ENCODE peak calls at places on chromosomes 13 and 19, in five cellular contexts. One of them, this sample, is unnamed.

GRCh38 chr19:16051254-16052025 is 24.9 kb upstream of the TPM4 start:
- DNase-seq in heart left ventricle: no peak
- DNase-seq in upper lobe of right lung: no peak
- DNase-seq in left ventricle myocardium inferior: no peak
- DNase-seq in H9: peak
- DNase-seq in this sample: no peak

GRCh38 chr13:44266305-44266704 is 107.3 kb upstream of the SERP2 start:
- DNase-seq in left ventricle myocardium inferior: no peak
- DNase-seq in upper lobe of right lung: no peak
- DNase-seq in H9: peak
- DNase-seq in heart left ventricle: no peak
- DNase-seq in this sample: no peak

GRCh38 chr19:56312337-56312736 is 2.3 kb downstream of the ZSCAN5A start:
- DNase-seq in H9: no peak
- DNase-seq in upper lobe of right lung: no peak
- DNase-seq in heart left ventricle: no peak
- DNase-seq in left ventricle myocardium inferior: no peak
- DNase-seq in this sample: no peak

GRCh38 chr19:2636897-2637683 is 65.4 kb downstream of the GNG7 start:
- DNase-seq in heart left ventricle: no peak
- DNase-seq in left ventricle myocardium inferior: peak
- DNase-seq in H9: peak
- DNase-seq in upper lobe of right lung: peak
- DNase-seq in this sample: peak

GRCh38 chr13:106466691-106467405 is 68.6 kb downstream of the EFNB2 start:
- DNase-seq in left ventricle myocardium inferior: no peak
- DNase-seq in upper lobe of right lung: no peak
- DNase-seq in H9: no peak
- DNase-seq in heart left ventricle: no peak
- DNase-seq in this sample: no peak

GRCh38 chr19:4929186-4929585 is 19.9 kb downstream of the UHRF1 start:
- DNase-seq in heart left ventricle: peak
- DNase-seq in H9: no peak
- DNase-seq in left ventricle myocardium inferior: no peak
- DNase-seq in upper lobe of right lung: no peak
- DNase-seq in this sample: no peak

GRCh38 chr13:108643646-108644353 is 14.4 kb downstream of the MYO16 start:
- DNase-seq in H9: no peak
- DNase-seq in heart left ventricle: no peak
- DNase-seq in upper lobe of right lung: no peak
- DNase-seq in left ventricle myocardium inferior: no peak
- DNase-seq in this sample: no peak

GRCh38 chr19:15323496-15324235 is 8.7 kb downstream of the BRD4 start:
- DNase-seq in left ventricle myocardium inferior: peak
- DNase-seq in H9: no peak
- DNase-seq in upper lobe of right lung: peak
- DNase-seq in heart left ventricle: peak
- DNase-seq in this sample: no peak

GRCh38 chr13:90800082-90800746 is 547.3 kb upstream of the MIR17HG start:
- DNase-seq in heart left ventricle: peak
- DNase-seq in H9: no peak
- DNase-seq in upper lobe of right lung: peak
- DNase-seq in left ventricle myocardium inferior: peak
- DNase-seq in this sample: no peak

GRCh38 chr13:77213644-77214043 is 113.2 kb downstream of the MYCBP2 start:
- DNase-seq in H9: no peak
- DNase-seq in upper lobe of right lung: no peak
- DNase-seq in heart left ventricle: no peak
- DNase-seq in left ventricle myocardium inferior: no peak
- DNase-seq in this sample: no peak

GRCh38 chr19:1055028-1055425 is 11.9 kb upstream of the ARHGAP45 start:
- DNase-seq in H9: no peak
- DNase-seq in heart left ventricle: no peak
- DNase-seq in upper lobe of right lung: no peak
- DNase-seq in left ventricle myocardium inferior: no peak
- DNase-seq in this sample: no peak

GRCh38 chr13:59236309-59236939 is 927.3 kb downstream of the DIAPH3 start:
- DNase-seq in left ventricle myocardium inferior: no peak
- DNase-seq in H9: no peak
- DNase-seq in upper lobe of right lung: no peak
- DNase-seq in heart left ventricle: no peak
- DNase-seq in this sample: no peak

GRCh38 chr19:42199440-42200115 is 17.9 kb downstream of the DEDD2 start:
- DNase-seq in upper lobe of right lung: peak
- DNase-seq in left ventricle myocardium inferior: peak
- DNase-seq in H9: peak
- DNase-seq in heart left ventricle: peak
- DNase-seq in this sample: no peak
- TF ChIP-seq CTCF in upper lobe of right lung: no peak
- TF ChIP-seq CTCF in left ventricle myocardium inferior: no peak
- TF ChIP-seq CTCF in H9: peak
- TF ChIP-seq CTCF in heart left ventricle: no peak
- TF ChIP-seq CTCF in this sample: no peak

GRCh38 chr19:6076675-6077463 is 33.4 kb downstream of the RFX2 start:
- DNase-seq in left ventricle myocardium inferior: no peak
- DNase-seq in upper lobe of right lung: no peak
- DNase-seq in H9: no peak
- DNase-seq in heart left ventricle: no peak
- DNase-seq in this sample: no peak
- H3K27ac ChIP-seq in left ventricle myocardium inferior: no peak
- H3K27ac ChIP-seq in upper lobe of right lung: peak
- H3K27ac ChIP-seq in H9: no peak
- H3K27ac ChIP-seq in heart left ventricle: no peak
- H3K27ac ChIP-seq in this sample: no peak

DNA sequence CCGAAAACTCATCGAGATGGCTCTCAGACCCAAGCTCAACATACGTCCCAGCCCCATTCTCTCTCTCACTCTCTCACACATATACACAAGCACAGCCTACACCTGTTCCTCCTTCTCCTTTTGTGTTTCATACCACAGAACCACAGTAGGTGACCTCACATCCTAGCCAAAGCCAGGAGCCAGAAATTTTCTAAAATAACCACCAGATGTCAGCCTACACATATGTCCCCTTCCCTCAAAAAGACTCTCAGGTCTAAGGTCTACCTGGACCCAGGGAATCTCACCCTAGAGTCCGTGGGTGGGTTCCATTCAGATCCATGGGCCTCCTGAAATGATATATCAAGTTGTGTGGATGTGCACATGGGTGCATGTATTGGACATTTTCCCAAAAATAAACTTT is 104.2 kb upstream of the IPO5 start:
- DNase-seq in left ventricle myocardium inferior: no peak
- DNase-seq in H9: no peak
- DNase-seq in heart left ventricle: no peak
- DNase-seq in upper lobe of right lung: no peak
- DNase-seq in this sample: peak
- TF ChIP-seq CTCF in left ventricle myocardium inferior: peak
- TF ChIP-seq CTCF in H9: peak
- TF ChIP-seq CTCF in heart left ventricle: peak
- TF ChIP-seq CTCF in upper lobe of right lung: no peak
- TF ChIP-seq CTCF in this sample: peak

GRCh38 chr19:10516671-10517286 is 468 bp downstream of the S1PR5 start:
- DNase-seq in H9: no peak
- DNase-seq in upper lobe of right lung: no peak
- DNase-seq in heart left ventricle: no peak
- DNase-seq in left ventricle myocardium inferior: no peak
- DNase-seq in this sample: no peak
- H3K27ac ChIP-seq in H9: no peak
- H3K27ac ChIP-seq in upper lobe of right lung: no peak
- H3K27ac ChIP-seq in heart left ventricle: no peak
- H3K27ac ChIP-seq in left ventricle myocardium inferior: no peak
- H3K27ac ChIP-seq in this sample: no peak

GRCh38 chr19:28981994-28982393 is 231.0 kb downstream of the UQCRFS1 start:
- DNase-seq in left ventricle myocardium inferior: no peak
- DNase-seq in H9: no peak
- DNase-seq in heart left ventricle: no peak
- DNase-seq in upper lobe of right lung: no peak
- DNase-seq in this sample: no peak

GRCh38 chr19:28984315-28984714 is 228.6 kb downstream of the UQCRFS1 start:
- DNase-seq in upper lobe of right lung: no peak
- DNase-seq in left ventricle myocardium inferior: no peak
- DNase-seq in heart left ventricle: no peak
- DNase-seq in H9: no peak
- DNase-seq in this sample: no peak

GRCh38 chr19:28985201-28985600 is 227.8 kb downstream of the UQCRFS1 start:
- DNase-seq in upper lobe of right lung: no peak
- DNase-seq in H9: no peak
- DNase-seq in heart left ventricle: no peak
- DNase-seq in left ventricle myocardium inferior: no peak
- DNase-seq in this sample: no peak

GRCh38 chr19:28977826-28978225 is 235.1 kb downstream of the UQCRFS1 start:
- DNase-seq in upper lobe of right lung: no peak
- DNase-seq in heart left ventricle: no peak
- DNase-seq in H9: no peak
- DNase-seq in left ventricle myocardium inferior: no peak
- DNase-seq in this sample: peak

DNA sequence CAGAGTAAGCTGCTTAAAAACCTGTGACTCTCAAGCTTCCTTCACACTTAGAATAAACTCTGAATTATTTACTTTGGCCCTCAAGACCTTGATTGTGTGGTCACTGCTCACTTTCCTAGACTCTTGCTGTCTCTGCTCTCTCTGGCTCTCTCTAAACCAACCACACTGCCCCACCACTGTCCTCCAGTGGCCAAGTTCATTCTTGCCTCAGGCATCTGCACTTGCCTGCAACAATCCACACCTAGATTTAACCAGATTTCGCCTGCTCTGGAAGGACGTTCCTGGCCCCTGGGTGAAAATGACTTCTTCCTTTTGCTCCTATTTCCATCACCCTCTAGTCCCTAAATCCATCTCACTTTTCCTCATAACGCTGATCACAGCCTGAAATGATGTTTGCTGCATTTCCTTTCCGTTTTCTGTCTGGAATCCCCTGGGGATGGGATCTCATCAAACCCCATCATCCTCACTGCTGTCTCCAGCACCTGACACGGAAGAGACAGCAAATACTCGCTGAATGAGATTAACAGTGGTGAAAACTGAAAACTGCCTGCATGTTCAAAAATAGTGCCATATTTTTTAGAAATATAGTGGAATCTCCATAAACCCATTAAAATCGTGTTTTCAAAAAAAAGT is 232.6 kb downstream of the UQCRFS1 start:
- DNase-seq in left ventricle myocardium inferior: no peak
- DNase-seq in heart left ventricle: no peak
- DNase-seq in H9: peak
- DNase-seq in upper lobe of right lung: no peak
- DNase-seq in this sample: no peak
- TF ChIP-seq CTCF in left ventricle myocardium inferior: peak
- TF ChIP-seq CTCF in heart left ventricle: peak
- TF ChIP-seq CTCF in H9: peak
- TF ChIP-seq CTCF in upper lobe of right lung: no peak
- TF ChIP-seq CTCF in this sample: peak

DNA sequence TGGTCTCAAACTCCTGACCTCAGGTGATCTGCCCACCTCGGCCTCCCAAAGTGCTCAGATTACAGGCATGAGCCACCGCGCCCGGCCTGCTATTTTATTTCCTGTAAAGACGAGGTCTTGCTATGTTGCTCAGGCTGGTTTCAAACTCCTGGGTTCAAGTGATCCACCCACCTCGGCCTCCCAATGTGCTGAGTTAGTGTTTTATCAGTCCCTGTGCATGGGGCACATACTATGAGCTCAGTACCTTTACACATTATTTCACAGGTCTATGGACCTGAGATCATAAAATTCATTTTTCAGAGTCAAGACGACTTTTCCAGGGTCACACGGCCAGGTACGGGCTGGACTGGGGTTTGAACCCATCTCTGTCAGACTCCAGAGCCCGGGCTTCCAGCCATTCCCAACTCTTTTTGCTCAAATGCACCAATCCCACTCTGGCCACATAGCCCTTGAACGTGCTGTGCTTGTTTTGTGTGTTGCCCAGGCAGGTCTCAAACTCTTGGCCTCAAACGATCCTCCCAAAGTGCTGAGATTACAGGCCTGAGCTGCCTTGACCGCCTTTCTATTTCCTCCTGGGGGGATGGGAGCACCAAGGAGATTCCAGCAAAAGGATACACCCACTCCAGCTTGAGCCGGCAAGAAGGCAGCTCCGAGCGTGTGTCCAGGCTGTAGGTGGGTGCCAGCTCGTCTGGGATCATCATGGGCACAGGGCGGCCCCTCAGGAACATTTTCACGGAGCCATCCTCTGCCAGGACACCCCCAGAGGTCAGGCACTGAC is 1.1 kb downstream of the EML2 start:
- DNase-seq in upper lobe of right lung: no peak
- DNase-seq in H9: peak
- DNase-seq in left ventricle myocardium inferior: no peak
- DNase-seq in heart left ventricle: no peak
- DNase-seq in this sample: no peak
- H3K27ac ChIP-seq in upper lobe of right lung: no peak
- H3K27ac ChIP-seq in H9: no peak
- H3K27ac ChIP-seq in left ventricle myocardium inferior: no peak
- H3K27ac ChIP-seq in heart left ventricle: no peak
- H3K27ac ChIP-seq in this sample: no peak

DNA sequence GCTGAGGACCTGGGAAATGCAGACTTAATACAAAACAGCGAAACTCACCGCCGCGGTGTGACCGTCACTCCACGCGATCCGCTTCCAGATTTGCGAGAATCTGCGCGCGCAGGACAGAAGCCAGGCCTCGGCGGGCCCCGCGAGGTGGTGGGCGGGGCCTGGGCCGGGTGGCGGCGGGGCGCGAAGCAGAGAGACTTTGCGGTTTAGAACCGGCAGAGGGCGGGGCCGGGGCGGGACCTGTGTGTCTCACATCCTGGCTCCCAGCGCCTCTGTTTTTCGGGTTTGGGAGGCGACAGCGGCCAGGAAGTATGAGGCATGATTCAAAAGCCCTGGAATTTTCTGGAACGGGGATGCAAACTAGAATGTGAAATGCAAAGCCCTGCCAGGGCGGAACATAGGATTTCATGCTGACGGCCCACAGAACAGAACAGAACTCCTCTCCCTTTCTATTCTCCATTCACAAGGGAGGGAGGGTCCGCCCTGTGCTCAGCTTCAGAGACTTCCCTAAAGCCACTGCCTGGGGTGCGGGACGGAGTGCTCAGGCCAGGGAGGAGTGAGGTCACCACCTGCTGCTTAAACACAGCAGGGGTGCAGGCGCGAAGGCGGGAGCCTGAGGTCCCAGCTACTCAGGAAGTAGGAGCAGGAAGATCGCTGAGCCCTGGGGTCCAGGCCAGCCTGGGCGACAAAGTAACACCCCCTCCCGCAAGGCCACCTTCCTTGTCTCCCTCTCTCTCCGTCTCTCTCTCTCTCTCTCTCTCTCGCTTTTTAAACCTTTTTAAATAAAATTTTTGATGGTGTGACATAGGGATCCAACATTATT is 44.2 kb downstream of the ZNF611 start:
- DNase-seq in H9: peak
- DNase-seq in heart left ventricle: peak
- DNase-seq in left ventricle myocardium inferior: peak
- DNase-seq in upper lobe of right lung: peak
- DNase-seq in this sample: peak
- TF ChIP-seq CTCF in H9: peak
- TF ChIP-seq CTCF in heart left ventricle: peak
- TF ChIP-seq CTCF in left ventricle myocardium inferior: peak
- TF ChIP-seq CTCF in upper lobe of right lung: no peak
- TF ChIP-seq CTCF in this sample: peak

This sample was measured in neural progenitor cell.